ENCODE peak calls at places on chromosome 16, in ten cellular contexts. O is prostate gland, H is adrenal gland, E is left lung, R is BJ, K is heart left ventricle, I is AG10803, V is body of pancreas, G is epithelial cell of esophagus, X is neural crest cell. F is an unnamed sample.

GRCh38 chr16:89197633-89198416 is 2.5 kb downstream of the SLC22A31 start:
- DNase-seq in G (no peak), R (no peak), O (no peak), V (no peak), E (peak), K (peak), H (no peak), I (no peak), X (no peak), F (no peak)

GRCh38 chr16:11796227-11797165 is 562 bp downstream of the ZC3H7A start:
- DNase-seq in R (no peak), H (peak), K (peak), O (peak), X (peak), I (peak), V (peak), G (no peak), E (peak), F (peak)

GRCh38 chr16:89257281-89257731 is 39.8 kb downstream of the ZNF778 start:
- DNase-seq in X (no peak), K (no peak), G (no peak), O (no peak), I (no peak), R (no peak), H (peak), V (no peak), E (peak), F (no peak)

GRCh38 chr16:4032768-4033167 is 83.5 kb downstream of the ADCY9 start:
- DNase-seq in E (peak), K (peak), G (peak), O (peak), X (no peak), H (no peak), R (no peak), V (peak), I (peak), F (no peak)

GRCh38 chr16:88752386-88753002 is 32.5 kb downstream of the PIEZO1 start:
- DNase-seq in V (no peak), K (no peak), I (no peak), H (no peak), O (no peak), R (no peak), E (no peak), X (no peak), G (no peak), F (no peak)

GRCh38 chr16:51982715-51983680 is 563.9 kb downstream of the TOX3 start:
- DNase-seq in I (peak), R (no peak), O (peak), G (peak), E (no peak), V (peak), H (peak), X (peak), K (no peak), F (peak)

GRCh38 chr16:64391009-64391663 is 730.7 kb downstream of the CDH11 start:
- DNase-seq in I (no peak), O (no peak), E (no peak), V (no peak), K (no peak), H (no peak), G (peak), R (no peak), X (no peak), F (no peak)

GRCh38 chr16:85126731-85127662 is 14.7 kb upstream of the CIBAR2 start:
- DNase-seq in R (no peak), K (no peak), O (no peak), I (peak), X (no peak), H (peak), G (peak), V (peak), E (no peak), F (no peak)

GRCh38 chr16:2895813-2896212 is 12.8 kb downstream of the FLYWCH2 start:
- DNase-seq in V (no peak), R (no peak), O (no peak), G (no peak), K (no peak), H (no peak), X (no peak), I (no peak), E (no peak), F (no peak)

GRCh38 chr16:11482946-11483748 is 103.6 kb downstream of the LITAF start:
- DNase-seq in R (no peak), V (no peak), O (no peak), K (no peak), X (no peak), H (no peak), I (no peak), E (no peak), G (no peak), F (no peak)

GRCh38 chr16:77951788-77952187 is 70.6 kb upstream of the CLEC3A start:
- DNase-seq in H (no peak), O (peak), K (no peak), I (no peak), X (no peak), E (no peak), V (no peak), G (peak), R (no peak), F (no peak)

GRCh38 chr16:46911038-46911437 is 26.9 kb downstream of the GPT2 start:
- DNase-seq in G (no peak), V (no peak), R (no peak), H (no peak), X (no peak), I (no peak), E (no peak), O (no peak), K (no peak), F (no peak)

GRCh38 chr16:50267651-50268050 is 1.3 kb downstream of the ADCY7 start:
- DNase-seq in I (no peak), K (no peak), O (no peak), X (no peak), G (no peak), R (no peak), E (peak), V (no peak), H (no peak), F (no peak)

GRCh38 chr16:56679813-56680212 is 2.5 kb upstream of the MT1X start:
- DNase-seq in G (peak), O (no peak), E (no peak), V (peak), X (no peak), I (no peak), R (no peak), H (peak), K (no peak), F (no peak)

GRCh38 chr16:85379041-85380001 is 233.8 kb upstream of the GSE1 start:
- DNase-seq in G (no peak), X (no peak), O (no peak), V (no peak), H (no peak), E (no peak), R (no peak), I (no peak), K (no peak), F (no peak)

GRCh38 chr16:88299751-88300462 is 82.9 kb upstream of the ZNF469 start:
- DNase-seq in R (no peak), X (no peak), K (peak), V (no peak), E (peak), H (no peak), O (no peak), G (no peak), I (no peak), F (no peak)

GRCh38 chr16:67173808-67174705 is 3.7 kb downstream of the NOL3 start:
- DNase-seq in V (peak), H (peak), G (peak), X (peak), E (peak), I (peak), R (no peak), K (peak), O (peak), F (peak)

GRCh38 chr16:8958344-8958808 is 5.3 kb downstream of the USP7 start:
- DNase-seq in I (peak), R (peak), V (peak), K (no peak), X (no peak), G (peak), O (no peak), H (peak), E (no peak), F (no peak)

GRCh38 chr16:5056347-5056746 is 9.4 kb downstream of the C16orf89 start:
- DNase-seq in R (no peak), X (peak), O (no peak), K (no peak), G (peak), H (no peak), I (no peak), V (no peak), E (no peak), F (no peak)

GRCh38 chr16:73371584-73372319 is 323.8 kb upstream of the ZFHX3 start:
- DNase-seq in E (no peak), K (no peak), H (no peak), G (no peak), V (no peak), O (no peak), X (no peak), I (no peak), R (no peak), F (no peak)

GRCh38 chr16:55001931-55002330 is 71.3 kb downstream of the IRX5 start:
- DNase-seq in G (peak), I (peak), X (no peak), R (no peak), K (no peak), V (no peak), H (no peak), E (no peak), O (no peak), F (no peak)

GRCh38 chr16:74064120-74064735 is 232.4 kb upstream of the PSMD7 start:
- DNase-seq in G (no peak), K (no peak), X (no peak), V (no peak), I (no peak), E (no peak), R (no peak), O (no peak), H (no peak), F (no peak)

GRCh38 chr16:3979070-3979469 is 98.6 kb upstream of the CREBBP start:
- DNase-seq in E (no peak), I (no peak), G (no peak), R (no peak), H (no peak), K (no peak), O (no peak), V (no peak), X (no peak), F (no peak)

GRCh38 chr16:89268585-89268984 is 51.1 kb downstream of the ZNF778 start:
- DNase-seq in H (peak), G (no peak), R (no peak), O (no peak), K (no peak), I (no peak), V (no peak), E (peak), X (no peak), F (no peak)

GRCh38 chr16:81778861-81779539 is at the start of gene PLCG2:
- DNase-seq in V (peak), O (peak), E (peak), K (peak), H (peak), G (peak), R (no peak), X (peak), I (no peak), F (peak)

GRCh38 chr16:57825298-57826039 is 23.2 kb upstream of the KIFC3 start:
- DNase-seq in V (no peak), I (no peak), X (no peak), E (no peak), R (no peak), G (no peak), K (peak), O (no peak), H (no peak), F (no peak)

GRCh38 chr16:57826040-57826434 is 23.7 kb upstream of the KIFC3 start:
- DNase-seq in V (no peak), K (no peak), I (no peak), O (no peak), G (no peak), R (no peak), H (no peak), X (no peak), E (no peak), F (no peak)

GRCh38 chr16:57828272-57829161 is 26.2 kb upstream of the KIFC3 start:
- DNase-seq in X (no peak), V (no peak), G (no peak), O (no peak), R (no peak), I (no peak), H (no peak), K (no peak), E (no peak), F (no peak)

GRCh38 chr16:57824880-57825279 is 22.6 kb upstream of the KIFC3 start:
- DNase-seq in H (no peak), E (peak), K (peak), X (no peak), V (no peak), O (no peak), R (no peak), I (no peak), G (peak), F (no peak)

DNA sequence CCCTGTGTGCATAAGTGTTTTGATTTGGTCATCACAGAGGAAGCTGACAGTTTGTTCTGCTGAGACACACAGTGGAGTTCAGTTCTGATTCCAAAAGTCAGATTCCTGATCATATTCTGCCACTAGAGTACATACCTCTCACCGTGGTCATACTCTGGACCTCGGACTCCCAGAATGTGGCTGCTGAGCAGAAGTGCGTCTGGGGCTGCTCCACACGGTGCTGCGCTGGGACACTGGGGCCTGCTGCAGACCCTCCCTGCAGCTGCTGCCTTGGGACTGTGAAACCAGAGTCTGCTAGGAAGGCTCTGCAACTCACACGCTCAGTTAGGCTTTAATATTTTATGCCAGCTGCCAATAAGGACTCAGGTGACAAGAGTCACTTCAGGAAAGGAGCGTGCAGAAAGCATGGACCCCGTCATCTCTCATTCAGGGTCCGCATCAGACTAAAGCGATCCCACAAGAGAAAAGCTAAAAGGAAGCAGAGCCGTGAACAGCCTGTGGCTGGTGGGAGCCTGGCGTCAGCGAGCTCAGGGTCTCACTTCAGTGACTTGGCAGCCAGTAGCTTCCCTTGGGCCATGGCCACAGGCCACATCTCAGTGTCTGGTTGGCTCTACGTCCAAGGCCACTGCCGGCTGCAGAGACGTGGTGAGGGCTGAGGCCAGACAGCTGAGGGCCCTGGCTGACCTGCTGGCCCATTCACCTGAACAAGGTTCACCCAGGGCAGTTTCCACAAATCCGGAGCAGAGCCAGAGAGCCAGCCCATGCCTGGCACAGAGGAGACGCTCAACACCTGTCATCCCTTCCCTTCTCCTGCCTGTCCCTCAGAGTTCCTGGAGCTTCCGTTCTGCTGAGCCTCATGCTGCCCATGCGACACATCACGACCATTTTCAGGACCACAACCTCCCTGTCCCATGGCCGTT is 24.7 kb upstream of the KIFC3 start:
- DNase-seq in O (no peak), R (no peak), I (no peak), H (peak), G (no peak), E (no peak), K (peak), V (peak), X (no peak), F (no peak)
- TF ChIP-seq CTCF in O (no peak), R (no peak), I (no peak), H (no peak), G (no peak), E (no peak), K (no peak), V (no peak), X (no peak), F (no peak)

DNA sequence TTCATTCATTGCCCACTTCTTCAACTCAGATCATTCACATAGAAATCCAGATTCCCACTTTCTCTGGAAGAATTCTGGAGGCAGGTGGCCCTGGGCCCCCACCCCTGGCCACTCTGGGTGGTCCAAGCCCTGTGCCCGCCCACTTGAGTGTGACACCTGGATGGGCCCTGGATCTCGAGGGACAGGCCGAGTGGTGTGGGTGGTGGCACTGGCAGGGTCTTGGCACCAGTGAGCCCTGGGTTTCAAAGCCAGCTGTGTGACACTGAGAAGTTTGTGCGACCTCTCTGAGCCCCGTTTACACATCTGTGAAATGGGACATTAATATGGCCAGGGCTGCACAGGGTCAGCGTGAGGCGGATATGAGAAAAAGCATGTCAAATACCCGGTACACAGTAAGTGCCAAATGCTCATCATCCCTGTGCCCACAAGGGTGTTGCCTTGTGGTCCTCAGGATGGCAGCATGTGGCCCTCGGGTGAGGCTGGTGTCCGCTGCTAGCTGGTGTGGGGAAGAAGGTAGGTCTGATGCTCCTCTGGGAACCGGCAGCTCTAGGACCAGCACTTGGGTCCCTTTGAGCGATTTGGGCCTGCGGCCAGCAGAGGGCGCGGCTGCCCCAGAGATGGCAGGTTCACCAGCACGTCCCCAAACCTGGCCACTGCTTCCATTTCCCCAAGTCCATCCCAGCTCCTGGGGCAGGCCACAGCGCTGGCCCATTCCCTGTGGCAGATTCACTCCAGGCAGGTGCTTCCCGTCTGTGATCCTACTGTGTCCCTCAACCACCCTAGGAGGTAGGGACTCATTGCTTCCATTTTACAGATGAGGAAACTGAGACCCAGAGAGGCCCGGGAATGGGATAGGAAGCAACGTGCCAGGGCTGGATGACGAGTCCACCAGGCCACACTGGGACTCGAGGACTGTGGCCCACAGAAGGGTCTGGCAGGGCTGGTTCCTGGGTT is 3.6 kb downstream of the OSGIN1 start:
- DNase-seq in G (peak), K (peak), X (peak), R (no peak), E (peak), I (peak), H (peak), O (peak), V (peak), F (peak)
- TF ChIP-seq CTCF in G (peak), K (peak), X (peak), R (peak), E (peak), I (peak), H (peak), O (peak), V (peak), F (peak)

DNA sequence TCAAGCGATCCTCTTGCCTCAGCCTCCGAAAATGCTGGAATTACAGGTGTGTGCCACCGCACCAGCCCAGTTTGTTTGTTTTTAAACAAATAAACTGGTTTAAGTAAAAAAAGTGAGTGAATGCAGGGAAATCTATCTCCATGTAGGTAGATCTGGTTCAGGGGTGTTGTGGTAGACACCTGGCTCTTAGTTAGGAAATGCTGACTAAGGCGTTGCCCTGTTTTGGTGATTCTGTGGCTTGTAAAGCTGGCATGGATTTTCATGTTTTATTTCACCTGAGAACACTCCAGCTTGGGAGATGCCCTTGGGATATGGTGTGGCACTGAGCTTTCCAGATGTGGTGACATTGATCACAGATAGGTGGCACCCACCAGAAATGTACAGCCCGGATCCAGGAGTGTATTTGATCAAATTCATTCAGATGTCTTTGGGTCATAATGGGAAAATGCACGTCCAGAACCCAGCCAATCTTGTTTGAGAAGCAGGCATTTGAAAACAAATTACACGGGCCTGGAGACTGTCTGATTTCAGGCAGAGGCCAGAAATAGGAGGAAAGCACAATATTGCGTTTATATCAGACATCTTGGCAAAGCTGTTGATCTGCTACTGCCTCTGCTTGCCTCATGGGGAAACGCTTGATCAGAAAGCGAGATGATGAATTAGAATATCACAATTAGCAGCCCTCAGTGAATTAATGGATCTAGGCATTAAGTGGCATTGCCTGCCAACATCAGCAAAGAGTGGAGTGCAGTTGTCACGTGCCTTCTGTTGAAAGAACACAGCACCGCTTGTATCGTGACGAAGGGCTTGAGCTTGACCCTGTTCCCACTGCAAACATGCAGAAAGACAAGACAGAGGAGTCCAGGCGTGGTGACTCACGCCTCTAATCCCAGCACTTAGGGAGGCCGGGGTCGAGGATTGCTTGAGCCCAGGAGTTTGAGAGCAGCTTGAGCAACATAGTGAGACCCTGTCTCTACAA is 7.3 kb upstream of the IL34 start:
- DNase-seq in O (no peak), G (peak), I (peak), E (no peak), V (no peak), R (no peak), K (no peak), H (peak), X (no peak), F (no peak)
- TF ChIP-seq CTCF in O (no peak), G (no peak), I (no peak), E (no peak), V (no peak), R (no peak), K (no peak), H (no peak), X (no peak), F (no peak)

DNA sequence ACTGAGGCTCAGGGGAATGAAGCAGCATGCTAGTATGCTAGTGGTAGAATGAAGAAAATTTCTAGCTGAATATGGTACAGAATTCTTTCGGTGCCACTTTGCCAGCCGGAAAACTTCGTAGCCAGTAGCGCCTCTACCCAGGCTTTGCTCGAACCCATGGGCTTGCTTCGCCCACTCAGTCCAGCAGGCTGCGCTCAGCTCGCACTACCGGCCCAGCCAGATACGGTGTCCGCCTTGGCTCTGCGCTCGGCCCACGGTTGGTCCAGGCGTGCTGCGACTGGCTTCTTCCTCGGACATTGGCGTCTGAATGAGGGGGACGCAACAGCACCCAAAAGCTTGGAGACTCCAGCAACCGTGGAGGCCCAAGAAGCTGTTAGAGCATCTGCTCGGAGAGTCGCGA is 372.5 kb upstream of the CDH8 start:
- DNase-seq in X (no peak), O (no peak), V (no peak), G (no peak), K (no peak), E (peak), H (no peak), R (no peak), I (no peak), F (no peak)
- TF ChIP-seq CTCF in X (no peak), O (no peak), V (no peak), G (no peak), K (no peak), E (no peak), H (no peak), R (no peak), I (no peak), F (peak)